ENCODE peak calls at places on chromosome 7, in four cellular contexts. O is choroid plexus epithelial cell; R is heart left ventricle; Z is Jurkat, Clone E6-1. Q is an unnamed sample.
A peak's percentile ranks its signal among the peaks of the same experiment; 100 is the strongest.

GRCh38 chr7:139635521-139636240 is 112.2 kb downstream of the CLEC2L start:
- DNase-seq in Z (peak; percentile 58), O (no peak), R (no peak), Q (no peak)

GRCh38 chr7:154409703-154410311 is 357.6 kb downstream of the DPP6 start:
- DNase-seq in Z (peak; percentile 53), O (peak; percentile 12), R (no peak), Q (no peak)

GRCh38 chr7:44980393-44981034 is 1.7 kb upstream of the MYO1G start:
- DNase-seq in O (peak; percentile 48), Z (peak; percentile 78), R (peak; percentile 37), Q (no peak)

GRCh38 chr7:87159538-87159937 is 7.3 kb downstream of the DMTF1 start:
- DNase-seq in R (no peak), O (no peak), Z (no peak), Q (no peak)

GRCh38 chr7:142535123-142535779 is 214.0 kb upstream of the PRSS1 start:
- DNase-seq in O (peak; percentile 93), R (no peak), Z (peak; percentile 93), Q (peak; percentile 60)

GRCh38 chr7:95478139-95479037 is 7.4 kb upstream of the ASB4 start:
- DNase-seq in Z (no peak), R (no peak), O (peak; percentile 73), Q (no peak)

GRCh38 chr7:55965805-55966421 is 1.5 kb downstream of the NIPSNAP2 start:
- DNase-seq in R (peak; percentile 77), O (no peak), Z (no peak), Q (no peak)

GRCh38 chr7:81361769-81362168 is 408.1 kb downstream of the HGF start:
- DNase-seq in R (no peak), Z (no peak), O (peak; percentile 78), Q (no peak)

GRCh38 chr7:40761757-40762342 is 627.0 kb downstream of the SUGCT start:
- DNase-seq in R (no peak), O (peak; percentile 62), Z (no peak), Q (no peak)

GRCh38 chr7:43112941-43113621 is 634 bp downstream of the HECW1 start:
- DNase-seq in R (no peak), Z (no peak), O (peak; percentile 62), Q (no peak)

GRCh38 chr7:103727982-103728610 is 261.4 kb downstream of the RELN start:
- DNase-seq in O (no peak), R (no peak), Z (no peak), Q (no peak)

GRCh38 chr7:103731169-103731568 is 258.3 kb downstream of the RELN start:
- DNase-seq in O (no peak), Z (no peak), R (no peak), Q (no peak)

DNA sequence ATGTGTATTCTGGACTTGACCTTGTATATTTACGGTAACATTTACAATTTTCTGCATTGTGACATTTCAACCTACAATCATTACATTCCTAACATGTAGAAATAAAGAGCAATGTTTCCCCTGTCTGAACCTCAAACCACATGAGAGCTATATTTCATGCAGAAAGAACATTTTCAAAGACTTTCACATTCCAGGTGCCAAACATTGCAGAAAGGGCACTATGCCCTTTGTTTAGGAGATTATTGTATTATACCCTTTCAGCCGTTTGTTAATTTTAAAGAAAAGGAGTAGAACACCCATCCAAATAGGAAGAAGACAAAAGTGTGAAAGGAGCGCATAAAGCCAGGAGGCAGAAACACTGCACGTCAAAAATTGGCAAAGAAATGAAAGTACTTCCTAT is 260.4 kb downstream of the RELN start:
- DNase-seq in R (no peak), Z (peak; percentile 8), O (peak; percentile 25), Q (no peak)
- H3K4me3 ChIP-seq in R (no peak overlapping the region), Z (no peak overlapping the region), O (no peak overlapping the region), Q (no peak overlapping the region)

DNA sequence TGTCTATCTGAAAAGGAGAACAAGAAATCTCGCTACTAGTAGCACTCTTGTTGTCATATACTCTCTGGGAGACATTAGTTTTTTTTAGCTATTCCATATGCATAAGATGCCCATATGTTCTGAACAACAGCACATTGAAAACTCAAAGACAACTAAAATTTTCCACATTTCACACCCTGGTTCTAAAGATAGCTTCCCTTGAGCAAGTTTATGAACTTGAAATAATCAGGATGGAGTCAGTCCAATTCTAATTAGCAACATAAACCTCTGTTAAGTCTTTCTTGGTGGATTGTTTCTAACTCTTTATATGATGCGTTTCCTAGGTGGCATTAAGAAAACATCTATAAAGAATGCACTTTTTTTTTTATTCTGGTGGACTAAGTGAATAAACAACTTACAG is 1095.3 kb downstream of the GRM8 start:
- DNase-seq in O (no peak), Z (no peak), R (no peak), Q (no peak)
- H3K4me3 ChIP-seq in O (no peak overlapping the region), Z (no peak overlapping the region), R (no peak overlapping the region), Q (no peak overlapping the region)

GRCh38 chr7:105690286-105690915 is 109.1 kb upstream of the EFCAB10 start:
- DNase-seq in O (no peak), Z (no peak), R (no peak), Q (no peak)
- H3K4me3 ChIP-seq in O (no peak overlapping the region), Z (no peak overlapping the region), R (peak overlapping the region; percentile 51), Q (peak overlapping the region; percentile 42)

GRCh38 chr7:69825031-69825681 is 226.9 kb downstream of the AUTS2 start:
- DNase-seq in Z (no peak), R (no peak), O (no peak), Q (no peak)
- H3K4me3 ChIP-seq in Z (no peak overlapping the region), R (no peak overlapping the region), O (no peak overlapping the region), Q (no peak overlapping the region)

DNA sequence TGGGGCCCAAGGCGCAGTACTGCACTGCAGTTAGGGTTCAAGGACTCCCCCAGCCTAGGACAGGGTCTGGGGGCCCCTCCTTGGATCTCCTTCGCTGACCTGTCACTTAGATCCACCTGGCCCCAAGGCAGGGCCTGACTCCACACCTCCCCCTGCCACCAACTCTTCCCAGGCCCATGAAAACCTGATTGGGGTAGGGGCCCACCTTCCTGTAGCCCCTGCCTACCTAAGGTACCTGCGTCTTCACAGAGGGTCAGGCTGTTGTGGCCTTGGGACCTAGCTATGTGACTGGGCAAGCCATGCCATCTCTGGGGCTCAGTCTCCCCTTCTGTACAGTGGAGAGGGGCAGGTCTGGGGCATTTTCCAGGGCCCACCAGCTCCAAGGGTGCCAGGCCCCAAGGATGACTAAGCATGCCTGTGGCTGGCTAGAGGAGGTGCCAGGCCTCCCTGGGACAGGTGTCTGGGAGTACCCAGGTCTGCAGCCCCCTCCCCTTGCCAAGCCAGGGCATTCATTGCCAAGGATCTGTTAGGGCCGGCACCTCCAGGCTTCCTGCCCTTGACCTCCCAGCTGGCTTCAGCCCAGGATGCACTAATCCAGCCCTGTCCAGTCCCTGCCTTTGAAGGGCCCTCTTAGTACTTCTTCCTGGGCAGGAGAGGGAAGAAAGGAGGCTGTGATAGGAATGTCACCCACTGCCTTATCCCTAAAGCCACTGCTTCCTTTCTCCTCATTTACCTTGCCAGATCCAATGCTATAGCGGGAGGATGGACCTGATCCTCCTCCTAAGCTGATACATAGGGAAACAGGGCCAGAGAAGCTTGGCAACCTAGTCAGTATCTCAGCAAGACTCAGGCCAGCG is 1.3 kb downstream of the LIMK1 start:
- DNase-seq in R (no peak), Z (no peak), O (no peak), Q (no peak)
- H3K4me3 ChIP-seq in R (peak overlapping the region; percentile 89), Z (peak overlapping the region; percentile 63), O (peak overlapping the region; percentile 66), Q (peak overlapping the region; percentile 94)

DNA sequence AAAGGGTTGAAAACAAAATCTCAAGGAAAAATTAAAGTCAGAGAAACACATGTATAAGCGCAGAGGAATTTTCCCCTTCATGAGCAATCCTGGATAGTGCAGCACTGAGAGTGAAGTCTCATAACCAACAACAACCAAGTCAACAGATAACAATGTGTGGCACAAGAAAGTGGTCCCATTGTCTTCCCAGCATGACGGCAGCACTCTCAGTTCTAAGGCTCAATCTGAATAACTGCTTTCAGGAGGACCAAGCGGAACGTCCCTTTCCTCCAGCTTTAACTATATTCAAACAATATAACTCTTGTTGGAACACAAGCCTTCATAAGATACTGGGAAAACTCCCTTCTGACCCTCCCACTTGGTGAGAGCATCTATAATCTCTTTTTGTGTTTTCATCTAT is 137.9 kb downstream of the RAPGEF5 start:
- DNase-seq in O (peak; percentile 26), R (no peak), Z (no peak), Q (no peak)
- H3K4me3 ChIP-seq in O (peak overlapping the region; percentile 24), R (peak overlapping the region; percentile 51), Z (no peak overlapping the region), Q (peak overlapping the region; percentile 28)

Q was measured in tibial nerve.